ENCODE peak calls at places on chromosome 11, in four cellular contexts. Y, D, T and Z are unnamed samples. For H3K9me3, the result is how much of the 10 kb centered on the place peaks cover.

GRCh38 chr11:105000797-105001196 is 22.2 kb downstream of the CASP5 start:
- DNase-seq in Y (peak), D (no peak), T (no peak), Z (peak)

GRCh38 chr11:129639300-129639699 is 176.3 kb upstream of the TMEM45B start:
- DNase-seq in Y (no peak), D (no peak), T (no peak), Z (no peak)

GRCh38 chr11:88050247-88050646 is 125.0 kb downstream of the RAB38 start:
- DNase-seq in Y (no peak), D (no peak), T (no peak), Z (no peak)

GRCh38 chr11:1763336-1763795 is 361 bp downstream of the CTSD start:
- DNase-seq in Y (no peak), D (no peak), T (no peak), Z (no peak)

GRCh38 chr11:12914401-12914912 is 94.7 kb upstream of the RASSF10 start:
- DNase-seq in Y (peak), D (no peak), T (peak), Z (peak)

GRCh38 chr11:65653229-65654225 is 9.2 kb downstream of the RELA start:
- DNase-seq in Y (no peak), D (no peak), T (no peak), Z (no peak)

GRCh38 chr11:34656062-34656720 is 35.3 kb downstream of the EHF start:
- DNase-seq in Y (no peak), D (no peak), T (no peak), Z (no peak)

GRCh38 chr11:43644626-43645299 is 35.8 kb upstream of the HSD17B12 start:
- DNase-seq in Y (no peak), D (no peak), T (no peak), Z (no peak)

GRCh38 chr11:3671334-3672254 is at the start of gene CHRNA10:
- DNase-seq in Y (no peak), D (no peak), T (no peak), Z (peak)

GRCh38 chr11:1879342-1879940 is 12.3 kb downstream of the PRR33 start:
- DNase-seq in Y (no peak), D (no peak), T (peak), Z (no peak)

GRCh38 chr11:72129381-72129780 is 6.1 kb upstream of the FOLR3 start:
- DNase-seq in Y (no peak), D (no peak), T (no peak), Z (no peak)

GRCh38 chr11:72123117-72123653 is 10.7 kb upstream of the ANAPC15 start:
- DNase-seq in Y (no peak), D (no peak), T (no peak), Z (no peak)

GRCh38 chr11:72124046-72124445 is 11.5 kb upstream of the FOLR3 start:
- DNase-seq in Y (no peak), D (no peak), T (no peak), Z (no peak)

GRCh38 chr11:72125956-72126355 is 9.6 kb upstream of the FOLR3 start:
- DNase-seq in Y (no peak), D (no peak), T (no peak), Z (no peak)

DNA sequence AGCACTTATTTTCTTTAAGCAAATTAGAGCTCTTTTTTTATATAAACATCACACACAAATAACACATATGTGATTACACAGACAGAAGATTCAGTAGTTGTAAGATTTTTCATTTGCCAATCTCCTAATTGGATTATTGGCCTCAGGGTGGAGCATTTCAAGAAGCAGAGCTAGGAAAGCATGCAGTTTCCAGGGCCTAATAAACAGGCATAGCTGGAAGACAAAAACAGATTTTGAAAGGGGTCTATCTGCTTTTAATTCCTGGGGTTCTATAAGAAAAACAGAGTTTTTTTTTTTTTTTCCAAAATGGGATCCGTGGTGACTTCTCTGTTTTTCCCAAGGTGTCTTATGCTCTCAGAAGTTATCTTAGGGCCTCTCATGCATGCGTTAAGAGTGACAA is 7.6 kb upstream of the FOLR3 start:
- DNase-seq in Y (no peak), D (no peak), T (no peak), Z (no peak)
- H3K9me3 ChIP-seq in Y (under half), D (under half), T (under half), Z (under half)

GRCh38 chr11:78893996-78894395 is 319.3 kb upstream of the NARS2 start:
- DNase-seq in Y (no peak), D (no peak), T (no peak), Z (no peak)

GRCh38 chr11:78886616-78887015 is 312.0 kb upstream of the NARS2 start:
- DNase-seq in Y (no peak), D (no peak), T (no peak), Z (no peak)

GRCh38 chr11:78884761-78885160 is 310.1 kb upstream of the NARS2 start:
- DNase-seq in Y (no peak), D (no peak), T (no peak), Z (no peak)

DNA sequence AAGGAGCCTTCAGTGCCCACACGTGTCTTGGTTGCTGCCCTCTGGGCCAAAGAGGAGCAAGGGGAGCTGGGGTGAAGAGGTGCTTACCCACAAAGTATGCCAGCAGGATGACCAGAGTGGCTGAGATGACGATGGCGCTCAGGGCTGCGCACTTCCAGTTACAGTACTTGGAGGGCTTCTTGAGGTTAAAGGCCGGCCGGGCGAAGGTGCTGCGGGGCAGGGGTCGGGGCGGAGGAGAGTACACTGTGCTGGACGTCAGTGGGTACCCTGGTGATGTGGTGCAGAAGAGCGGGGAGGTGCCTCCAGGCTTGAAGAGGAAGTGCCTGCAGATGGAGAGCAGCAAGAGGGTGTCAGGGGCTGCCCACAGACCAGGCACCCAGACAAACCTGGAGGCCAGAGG is 315.0 kb upstream of the NARS2 start:
- DNase-seq in Y (no peak), D (no peak), T (no peak), Z (no peak)
- H3K9me3 ChIP-seq in Y (under half), D (under half), T (under half), Z (under half)

GRCh38 chr11:134477486-134477885 is 65.4 kb upstream of the B3GAT1 start:
- DNase-seq in Y (no peak), D (no peak), T (no peak), Z (no peak)
- H3K9me3 ChIP-seq in Y (under half), D (under half), T (under half), Z (under half)

DNA sequence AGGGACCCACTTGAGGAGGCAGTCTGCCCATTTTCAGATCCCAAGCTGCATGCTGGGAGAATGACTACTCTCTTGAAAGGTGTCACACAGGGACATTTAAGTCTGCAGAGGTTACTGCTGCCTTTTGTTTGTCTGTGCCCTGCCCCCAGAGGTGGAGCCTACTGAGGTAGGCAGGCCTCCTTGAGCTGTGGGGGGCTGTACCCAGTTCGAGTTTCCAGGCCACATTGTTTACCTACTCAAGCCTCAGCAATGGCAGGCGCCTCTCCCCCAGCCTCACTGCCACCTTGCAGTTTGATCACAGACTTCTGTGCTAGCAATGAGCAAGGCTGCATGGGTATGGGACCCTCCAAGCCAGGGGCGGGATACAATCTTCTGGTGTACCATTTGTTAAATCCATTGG is 126.0 kb downstream of the OR4A5 start:
- DNase-seq in Y (no peak), D (no peak), T (no peak), Z (no peak)
- H3K9me3 ChIP-seq in Y (under half), D (under half), T (under half), Z (under half)

DNA sequence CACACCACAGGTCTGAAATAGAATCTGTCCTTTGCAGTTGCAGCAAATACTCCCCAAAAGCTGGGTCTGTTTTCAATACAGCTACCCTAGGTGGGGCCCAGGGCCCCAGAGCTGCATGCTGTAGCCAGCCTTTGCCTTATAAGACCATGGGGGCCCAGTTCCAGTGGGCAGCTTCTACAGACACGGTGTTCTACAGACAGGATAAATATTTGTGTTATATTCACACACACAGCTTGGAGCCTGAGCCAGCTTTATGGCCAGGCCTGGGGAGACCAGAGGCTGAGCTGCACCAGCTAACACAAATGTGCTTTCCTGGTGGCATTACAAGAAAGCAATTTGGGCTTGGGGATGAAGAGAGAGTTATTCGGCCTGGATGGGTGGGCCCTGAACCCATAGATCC is 151.8 kb upstream of the NCAM1 start:
- DNase-seq in Y (no peak), D (no peak), T (no peak), Z (no peak)
- H3K9me3 ChIP-seq in Y (under half), D (under half), T (under half), Z (under half)